ENCODE peak calls at places on chromosomes 4 and X, in five cellular contexts. Q is left cardiac atrium, J is dermis blood vessel endothelial cell, F is GM23248, X is NCI-H1092. Z is an unnamed sample.

GRCh38 chr4:108415389-108415788 is 205.0 kb upstream of the RPL34 start:
- DNase-seq in Q (no peak), J (no peak), F (no peak), X (no peak), Z (no peak)

GRCh38 chrX:9285342-9285771 is 179.5 kb upstream of the TBL1X start:
- DNase-seq in Q (no peak), J (peak; percentile 55), F (no peak), X (no peak), Z (no peak)

GRCh38 chr4:165079476-165079875 is 25.8 kb downstream of the TRIM75 start:
- DNase-seq in Q (peak; percentile 41), J (peak; percentile 79), F (no peak), X (peak; percentile 77), Z (no peak)

GRCh38 chr4:145909331-145909730 is 29.3 kb downstream of the ZNF827 start:
- DNase-seq in Q (peak; percentile 79), J (peak; percentile 59), F (peak; percentile 67), X (no peak), Z (no peak)

GRCh38 chrX:133335027-133335426 is 80.3 kb downstream of the GPC4 start:
- DNase-seq in Q (no peak), J (no peak), F (peak; percentile 57), X (no peak), Z (no peak)

GRCh38 chr4:40908702-40909362 is 159.1 kb downstream of the NSUN7 start:
- DNase-seq in Q (peak; percentile 60), J (peak; percentile 93), F (peak; percentile 86), X (peak; percentile 73), Z (peak; percentile 87)

GRCh38 chr4:79651516-79651915 is 243.5 kb upstream of the GK2 start:
- DNase-seq in Q (no peak), J (peak; percentile 11), F (peak; percentile 1), X (no peak), Z (peak; percentile 46)

GRCh38 chrX:121389976-121390709 is 342.7 kb downstream of the GLUD2 start:
- DNase-seq in Q (no peak), J (no peak), F (peak; percentile 13), X (no peak), Z (no peak)

GRCh38 chr4:188341428-188341827 is 202.2 kb downstream of the TRIML1 start:
- DNase-seq in Q (no peak), J (no peak), F (no peak), X (no peak), Z (no peak)

GRCh38 chr4:110675406-110675805 is 52.5 kb upstream of the PITX2 start:
- DNase-seq in Q (no peak), J (no peak), F (no peak), X (no peak), Z (no peak)

GRCh38 chrX:152897216-152898144 is at the start of gene ZNF185:
- DNase-seq in Q (no peak), J (peak; percentile 47), F (peak; percentile 13), X (no peak), Z (peak; percentile 47)

GRCh38 chr4:183300070-183300469 is 20.0 kb downstream of the CLDN22 start:
- DNase-seq in Q (no peak), J (peak; percentile 59), F (peak; percentile 15), X (no peak), Z (peak; percentile 27)

GRCh38 chr4:10589308-10589707 is 95.3 kb downstream of the CLNK start:
- DNase-seq in Q (no peak), J (no peak), F (no peak), X (no peak), Z (no peak)